ENCODE peak calls at places on chromosome 3, in four cellular contexts. B is NCI-H510A treated with DMSO at 0.1 percent for 48 hours, D is glutamatergic neuron, W is HEK293T. S is an unnamed sample.

GRCh38 chr3:170848294-170848917 is 21.6 kb downstream of the RPL22L1 start:
- DNase-seq in W (no peak), B (peak), D (no peak), S (no peak)

GRCh38 chr3:158267015-158267414 is 157.1 kb downstream of the RSRC1 start:
- DNase-seq in W (no peak), D (no peak), B (no peak), S (no peak)

GRCh38 chr3:55750525-55750924 is 263.4 kb upstream of the WNT5A start:
- DNase-seq in B (no peak), D (no peak), W (no peak), S (no peak)

GRCh38 chr3:50347187-50347813 is 1.8 kb upstream of the ZMYND10 start:
- DNase-seq in D (peak), B (peak), W (peak), S (peak)

GRCh38 chr3:43866529-43867353 is 176.0 kb downstream of the ABHD5 start:
- DNase-seq in B (no peak), W (no peak), D (no peak), S (no peak)

GRCh38 chr3:154795582-154795981 is 284.5 kb upstream of the MME start:
- DNase-seq in W (no peak), B (no peak), D (no peak), S (no peak)

GRCh38 chr3:39154323-39155021 is 1.1 kb upstream of the CSRNP1 start:
- DNase-seq in D (peak), W (peak), B (no peak), S (no peak)

GRCh38 chr3:42705962-42706585 is 3.5 kb upstream of the HHATL start:
- DNase-seq in W (no peak), D (no peak), B (no peak), S (no peak)

GRCh38 chr3:31634485-31634884 is 101.8 kb downstream of the STT3B start:
- DNase-seq in W (no peak), D (no peak), B (no peak), S (no peak)

GRCh38 chr3:44509393-44509921 is 32.0 kb upstream of the ZNF445 start:
- DNase-seq in D (no peak), W (no peak), B (no peak), S (no peak)

GRCh38 chr3:45775571-45776290 is 20.6 kb downstream of the SLC6A20 start:
- DNase-seq in W (no peak), D (no peak), B (no peak), S (no peak)

GRCh38 chr3:177929310-177929709 is 606.9 kb upstream of the KCNMB2 start:
- DNase-seq in D (no peak), B (no peak), W (no peak), S (no peak)

GRCh38 chr3:3200632-3201212 is 21.2 kb upstream of the CRBN start:
- DNase-seq in B (peak), D (peak), W (peak), S (no peak)

GRCh38 chr3:187935623-187936156 is 190.4 kb upstream of the BCL6 start:
- DNase-seq in D (no peak), B (no peak), W (no peak), S (no peak)

GRCh38 chr3:172904817-172905479 is 154.4 kb downstream of the ECT2 start:
- DNase-seq in B (no peak), W (no peak), D (peak), S (no peak)

GRCh38 chr3:129112308-129113052 is 9.1 kb downstream of the RAB43 start:
- DNase-seq in B (no peak), D (no peak), W (no peak), S (peak)

GRCh38 chr3:149529099-149529498 is 54.6 kb downstream of the TM4SF4 start:
- DNase-seq in D (no peak), B (no peak), W (no peak), S (no peak)

GRCh38 chr3:137172703-137173102 is 214.9 kb downstream of the IL20RB start:
- DNase-seq in W (no peak), B (no peak), D (peak), S (no peak)

GRCh38 chr3:32395451-32395970 is 3.9 kb downstream of the CMTM7 start:
- DNase-seq in W (no peak), D (no peak), B (no peak), S (no peak)

GRCh38 chr3:167251678-167252077 is 128.4 kb downstream of the ZBBX start:
- DNase-seq in D (no peak), B (no peak), W (no peak), S (no peak)

GRCh38 chr3:105440113-105440512 is 73.4 kb downstream of the ALCAM start:
- DNase-seq in D (no peak), B (no peak), W (no peak), S (no peak)

GRCh38 chr3:72625616-72626337 is 222.5 kb downstream of the SHQ1 start:
- DNase-seq in D (no peak), W (no peak), B (no peak), S (no peak)

GRCh38 chr3:124206225-124206624 is 214.3 kb upstream of the ROPN1 start:
- DNase-seq in B (no peak), D (no peak), W (no peak), S (no peak)

GRCh38 chr3:65751123-65751700 is 287.5 kb downstream of the MAGI1 start:
- DNase-seq in W (peak), D (peak), B (no peak), S (no peak)

GRCh38 chr3:88744896-88745295 is 362.5 kb upstream of the EPHA3 start:
- DNase-seq in W (no peak), D (no peak), B (no peak), S (no peak)

GRCh38 chr3:139329364-139329850 is 14.4 kb upstream of the MRPS22 start:
- DNase-seq in B (peak), W (peak), D (peak), S (peak)

S was measured in T-helper 1 cell.